ENCODE peak calls at places on chromosomes 11 and 22, in five cellular contexts. One of them, this sample, is unnamed.
A peak's percentile ranks its signal among the peaks of the same experiment; 100 is the strongest.

GRCh38 chr11:73530109-73530508 is 67.8 kb downstream of the FAM168A start:
- DNase-seq in effector memory CD4-positive, alpha-beta T cell: no peak
- DNase-seq in AG09309: no peak
- DNase-seq in brain microvascular endothelial cell: no peak
- DNase-seq in AG04450: no peak
- DNase-seq in this sample: no peak

GRCh38 chr11:114280696-114281095 is 15.5 kb upstream of the NNMT start:
- DNase-seq in brain microvascular endothelial cell: peak; percentile 72
- DNase-seq in AG09309: peak; percentile 79
- DNase-seq in AG04450: peak; percentile 65
- DNase-seq in effector memory CD4-positive, alpha-beta T cell: no peak
- DNase-seq in this sample: peak; percentile 1

GRCh38 chr11:12922418-12922817 is 86.7 kb upstream of the RASSF10 start:
- DNase-seq in AG09309: no peak
- DNase-seq in effector memory CD4-positive, alpha-beta T cell: no peak
- DNase-seq in brain microvascular endothelial cell: no peak
- DNase-seq in AG04450: no peak
- DNase-seq in this sample: no peak

GRCh38 chr11:111947143-111947542 is 10.0 kb downstream of the DIXDC1 start:
- DNase-seq in AG09309: no peak
- DNase-seq in effector memory CD4-positive, alpha-beta T cell: no peak
- DNase-seq in brain microvascular endothelial cell: no peak
- DNase-seq in AG04450: no peak
- DNase-seq in this sample: no peak

GRCh38 chr11:86746509-86746908 is 53.8 kb upstream of the PRSS23 start:
- DNase-seq in AG09309: no peak
- DNase-seq in AG04450: no peak
- DNase-seq in effector memory CD4-positive, alpha-beta T cell: no peak
- DNase-seq in brain microvascular endothelial cell: no peak
- DNase-seq in this sample: no peak

GRCh38 chr11:63672934-63673539 is 1.9 kb upstream of the ATL3 start:
- DNase-seq in effector memory CD4-positive, alpha-beta T cell: no peak
- DNase-seq in AG04450: no peak
- DNase-seq in brain microvascular endothelial cell: no peak
- DNase-seq in AG09309: no peak
- DNase-seq in this sample: no peak

GRCh38 chr11:76604081-76604601 is 66.4 kb downstream of the LRRC32 start:
- DNase-seq in AG04450: no peak
- DNase-seq in AG09309: no peak
- DNase-seq in effector memory CD4-positive, alpha-beta T cell: no peak
- DNase-seq in brain microvascular endothelial cell: no peak
- DNase-seq in this sample: no peak

GRCh38 chr11:117815262-117815803 is 9.2 kb downstream of the FXYD2 start:
- DNase-seq in brain microvascular endothelial cell: no peak
- DNase-seq in AG09309: no peak
- DNase-seq in effector memory CD4-positive, alpha-beta T cell: peak; percentile 70
- DNase-seq in AG04450: no peak
- DNase-seq in this sample: peak; percentile 85

GRCh38 chr22:44520695-44521094 is 22.7 kb upstream of the RTL6 start:
- DNase-seq in AG09309: no peak
- DNase-seq in effector memory CD4-positive, alpha-beta T cell: no peak
- DNase-seq in AG04450: no peak
- DNase-seq in brain microvascular endothelial cell: no peak
- DNase-seq in this sample: no peak

GRCh38 chr22:20905415-20906386 is 11.5 kb upstream of the CRKL start:
- DNase-seq in AG04450: no peak
- DNase-seq in brain microvascular endothelial cell: no peak
- DNase-seq in AG09309: no peak
- DNase-seq in effector memory CD4-positive, alpha-beta T cell: no peak
- DNase-seq in this sample: no peak

GRCh38 chr11:86495341-86495740 is 120.7 kb downstream of the CCDC81 start:
- DNase-seq in effector memory CD4-positive, alpha-beta T cell: no peak
- DNase-seq in AG04450: no peak
- DNase-seq in brain microvascular endothelial cell: no peak
- DNase-seq in AG09309: no peak
- DNase-seq in this sample: no peak

GRCh38 chr11:73929388-73929787 is 21.4 kb upstream of the DNAJB13 start:
- DNase-seq in effector memory CD4-positive, alpha-beta T cell: no peak
- DNase-seq in AG09309: no peak
- DNase-seq in brain microvascular endothelial cell: no peak
- DNase-seq in AG04450: no peak
- DNase-seq in this sample: no peak

GRCh38 chr11:97702948-97703347 is 1313.1 kb downstream of the JRKL start:
- DNase-seq in AG09309: no peak
- DNase-seq in effector memory CD4-positive, alpha-beta T cell: no peak
- DNase-seq in brain microvascular endothelial cell: no peak
- DNase-seq in AG04450: no peak
- DNase-seq in this sample: no peak

GRCh38 chr11:134474070-134474860 is 62.2 kb upstream of the B3GAT1 start:
- DNase-seq in AG09309: no peak
- DNase-seq in effector memory CD4-positive, alpha-beta T cell: no peak
- DNase-seq in AG04450: no peak
- DNase-seq in brain microvascular endothelial cell: no peak
- DNase-seq in this sample: no peak

GRCh38 chr11:32435511-32435946 is at the start of gene WT1:
- DNase-seq in effector memory CD4-positive, alpha-beta T cell: no peak
- DNase-seq in brain microvascular endothelial cell: no peak
- DNase-seq in AG09309: no peak
- DNase-seq in AG04450: no peak
- DNase-seq in this sample: no peak

GRCh38 chr11:105236631-105237030 is 97.1 kb upstream of the CARD18 start:
- DNase-seq in effector memory CD4-positive, alpha-beta T cell: no peak
- DNase-seq in AG09309: peak; percentile 66
- DNase-seq in AG04450: peak; percentile 65
- DNase-seq in brain microvascular endothelial cell: no peak
- DNase-seq in this sample: no peak

GRCh38 chr11:46710821-46711269 is 8.2 kb upstream of the F2 start:
- DNase-seq in AG09309: peak; percentile 85
- DNase-seq in effector memory CD4-positive, alpha-beta T cell: no peak
- DNase-seq in brain microvascular endothelial cell: peak; percentile 93
- DNase-seq in AG04450: peak; percentile 85
- DNase-seq in this sample: no peak

GRCh38 chr11:66479741-66480115 is 506 bp upstream of the DPP3 start:
- DNase-seq in AG04450: peak; percentile 6
- DNase-seq in effector memory CD4-positive, alpha-beta T cell: no peak
- DNase-seq in AG09309: no peak
- DNase-seq in brain microvascular endothelial cell: no peak
- DNase-seq in this sample: no peak
- H3K4me3 ChIP-seq in AG04450: peak overlapping the region; percentile 80
- H3K4me3 ChIP-seq in effector memory CD4-positive, alpha-beta T cell: peak overlapping the region; percentile 76
- H3K4me3 ChIP-seq in AG09309: peak overlapping the region; percentile 83
- H3K4me3 ChIP-seq in brain microvascular endothelial cell: peak overlapping the region; percentile 80
- H3K4me3 ChIP-seq in this sample: peak overlapping the region; percentile 87

DNA sequence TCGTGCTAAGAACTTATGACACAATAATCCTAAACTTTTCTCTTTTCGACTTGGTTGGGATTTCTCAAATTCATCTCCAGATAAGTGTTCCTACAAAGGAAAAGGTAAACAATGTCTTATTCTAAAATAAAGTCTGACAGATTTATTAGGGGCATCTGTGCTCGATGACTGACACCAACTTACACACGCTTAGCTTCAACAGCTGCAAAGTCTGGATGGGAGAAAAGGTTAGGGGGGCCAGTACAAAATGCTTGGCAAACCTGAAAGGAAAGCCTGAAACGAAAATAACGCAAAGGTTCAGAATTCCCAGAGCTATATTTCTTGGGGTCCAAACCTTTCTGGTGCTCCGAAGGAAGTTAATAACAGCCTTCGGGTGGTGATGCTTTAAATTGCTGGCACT is 3.4 kb downstream of the E2F8 start:
- DNase-seq in AG09309: no peak
- DNase-seq in brain microvascular endothelial cell: no peak
- DNase-seq in effector memory CD4-positive, alpha-beta T cell: no peak
- DNase-seq in AG04450: no peak
- DNase-seq in this sample: no peak
- H3K4me3 ChIP-seq in AG09309: no peak overlapping the region
- H3K4me3 ChIP-seq in brain microvascular endothelial cell: no peak overlapping the region
- H3K4me3 ChIP-seq in effector memory CD4-positive, alpha-beta T cell: no peak overlapping the region
- H3K4me3 ChIP-seq in AG04450: no peak overlapping the region
- H3K4me3 ChIP-seq in this sample: no peak overlapping the region

DNA sequence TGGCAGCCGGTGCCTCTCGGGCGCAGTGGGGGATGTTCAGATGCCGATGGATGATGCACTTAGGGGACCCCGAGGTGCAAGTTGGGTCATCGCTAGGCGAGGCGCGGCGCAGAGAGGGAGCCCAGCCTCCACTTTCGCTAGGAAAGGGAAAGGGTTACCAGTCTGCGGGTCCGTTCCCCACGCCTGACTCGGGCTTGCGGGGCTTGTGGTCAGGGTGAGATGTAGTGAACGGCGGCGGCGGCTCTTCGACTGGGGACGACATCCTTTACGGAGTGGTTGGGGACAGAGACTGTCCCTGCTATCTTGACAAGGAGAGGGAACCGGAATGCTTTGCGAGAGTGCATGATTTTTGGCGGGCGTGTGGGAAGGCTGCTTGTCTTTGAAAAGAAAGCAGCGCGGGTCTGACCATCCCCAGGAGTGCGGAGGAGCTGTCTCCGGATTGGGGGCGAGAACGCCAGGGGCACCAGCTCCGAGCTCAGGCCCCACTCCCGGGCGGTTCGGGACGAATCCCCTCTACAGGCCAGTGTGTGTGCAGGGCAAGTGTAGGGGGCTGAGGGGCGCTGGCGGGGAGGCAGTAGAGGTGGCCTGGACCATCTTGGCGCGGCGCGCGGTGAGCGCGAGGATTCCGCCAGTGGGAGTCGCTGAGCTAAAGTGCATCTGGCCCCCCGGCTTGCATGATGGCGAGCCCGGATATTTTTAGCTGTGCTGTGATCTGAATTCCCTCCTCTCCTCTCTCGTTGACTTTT is 1.1 kb downstream of the FAT3 start:
- DNase-seq in effector memory CD4-positive, alpha-beta T cell: no peak
- DNase-seq in brain microvascular endothelial cell: no peak
- DNase-seq in AG04450: no peak
- DNase-seq in AG09309: no peak
- DNase-seq in this sample: no peak
- H3K4me3 ChIP-seq in effector memory CD4-positive, alpha-beta T cell: no peak overlapping the region
- H3K4me3 ChIP-seq in brain microvascular endothelial cell: peak overlapping the region; percentile 64
- H3K4me3 ChIP-seq in AG04450: peak overlapping the region; percentile 52
- H3K4me3 ChIP-seq in AG09309: peak overlapping the region; percentile 45
- H3K4me3 ChIP-seq in this sample: no peak overlapping the region

GRCh38 chr11:70584786-70585545 is 186.6 kb downstream of the CTTN start:
- DNase-seq in effector memory CD4-positive, alpha-beta T cell: no peak
- DNase-seq in brain microvascular endothelial cell: no peak
- DNase-seq in AG09309: no peak
- DNase-seq in AG04450: no peak
- DNase-seq in this sample: no peak

GRCh38 chr11:70582886-70583641 is 184.7 kb downstream of the CTTN start:
- DNase-seq in effector memory CD4-positive, alpha-beta T cell: no peak
- DNase-seq in brain microvascular endothelial cell: no peak
- DNase-seq in AG04450: no peak
- DNase-seq in AG09309: no peak
- DNase-seq in this sample: no peak

GRCh38 chr11:70583781-70584218 is 185.5 kb downstream of the CTTN start:
- DNase-seq in effector memory CD4-positive, alpha-beta T cell: no peak
- DNase-seq in AG04450: no peak
- DNase-seq in brain microvascular endothelial cell: no peak
- DNase-seq in AG09309: no peak
- DNase-seq in this sample: no peak

GRCh38 chr11:70587095-70587389 is 188.7 kb downstream of the CTTN start:
- DNase-seq in AG04450: no peak
- DNase-seq in AG09309: no peak
- DNase-seq in brain microvascular endothelial cell: no peak
- DNase-seq in effector memory CD4-positive, alpha-beta T cell: no peak
- DNase-seq in this sample: no peak

GRCh38 chr11:70586261-70587094 is 188.1 kb downstream of the CTTN start:
- DNase-seq in AG04450: no peak
- DNase-seq in effector memory CD4-positive, alpha-beta T cell: no peak
- DNase-seq in AG09309: no peak
- DNase-seq in brain microvascular endothelial cell: no peak
- DNase-seq in this sample: no peak
- H3K4me3 ChIP-seq in AG04450: no peak overlapping the region
- H3K4me3 ChIP-seq in effector memory CD4-positive, alpha-beta T cell: no peak overlapping the region
- H3K4me3 ChIP-seq in AG09309: no peak overlapping the region
- H3K4me3 ChIP-seq in brain microvascular endothelial cell: no peak overlapping the region
- H3K4me3 ChIP-seq in this sample: no peak overlapping the region

GRCh38 chr11:75555079-75555811 is 6.8 kb upstream of the SERPINH1 start:
- DNase-seq in AG09309: no peak
- DNase-seq in brain microvascular endothelial cell: no peak
- DNase-seq in AG04450: no peak
- DNase-seq in effector memory CD4-positive, alpha-beta T cell: no peak
- DNase-seq in this sample: no peak

GRCh38 chr11:75553182-75553581 is 8.9 kb upstream of the SERPINH1 start:
- DNase-seq in AG04450: no peak
- DNase-seq in effector memory CD4-positive, alpha-beta T cell: no peak
- DNase-seq in AG09309: no peak
- DNase-seq in brain microvascular endothelial cell: no peak
- DNase-seq in this sample: no peak

GRCh38 chr11:75553889-75554257 is 8.2 kb upstream of the SERPINH1 start:
- DNase-seq in brain microvascular endothelial cell: no peak
- DNase-seq in AG04450: no peak
- DNase-seq in effector memory CD4-positive, alpha-beta T cell: no peak
- DNase-seq in AG09309: no peak
- DNase-seq in this sample: no peak

GRCh38 chr11:75557649-75558494 is 4.2 kb upstream of the SERPINH1 start:
- DNase-seq in AG09309: peak; percentile 84
- DNase-seq in AG04450: peak; percentile 86
- DNase-seq in brain microvascular endothelial cell: peak; percentile 88
- DNase-seq in effector memory CD4-positive, alpha-beta T cell: no peak
- DNase-seq in this sample: no peak

GRCh38 chr11:75554258-75555022 is 7.6 kb upstream of the SERPINH1 start:
- DNase-seq in brain microvascular endothelial cell: peak; percentile 99
- DNase-seq in effector memory CD4-positive, alpha-beta T cell: no peak
- DNase-seq in AG09309: peak; percentile 99
- DNase-seq in AG04450: peak; percentile 100
- DNase-seq in this sample: no peak
- H3K4me3 ChIP-seq in brain microvascular endothelial cell: peak overlapping the region; percentile 37
- H3K4me3 ChIP-seq in effector memory CD4-positive, alpha-beta T cell: no peak overlapping the region
- H3K4me3 ChIP-seq in AG09309: peak overlapping the region; percentile 5
- H3K4me3 ChIP-seq in AG04450: peak overlapping the region; percentile 52
- H3K4me3 ChIP-seq in this sample: no peak overlapping the region

DNA sequence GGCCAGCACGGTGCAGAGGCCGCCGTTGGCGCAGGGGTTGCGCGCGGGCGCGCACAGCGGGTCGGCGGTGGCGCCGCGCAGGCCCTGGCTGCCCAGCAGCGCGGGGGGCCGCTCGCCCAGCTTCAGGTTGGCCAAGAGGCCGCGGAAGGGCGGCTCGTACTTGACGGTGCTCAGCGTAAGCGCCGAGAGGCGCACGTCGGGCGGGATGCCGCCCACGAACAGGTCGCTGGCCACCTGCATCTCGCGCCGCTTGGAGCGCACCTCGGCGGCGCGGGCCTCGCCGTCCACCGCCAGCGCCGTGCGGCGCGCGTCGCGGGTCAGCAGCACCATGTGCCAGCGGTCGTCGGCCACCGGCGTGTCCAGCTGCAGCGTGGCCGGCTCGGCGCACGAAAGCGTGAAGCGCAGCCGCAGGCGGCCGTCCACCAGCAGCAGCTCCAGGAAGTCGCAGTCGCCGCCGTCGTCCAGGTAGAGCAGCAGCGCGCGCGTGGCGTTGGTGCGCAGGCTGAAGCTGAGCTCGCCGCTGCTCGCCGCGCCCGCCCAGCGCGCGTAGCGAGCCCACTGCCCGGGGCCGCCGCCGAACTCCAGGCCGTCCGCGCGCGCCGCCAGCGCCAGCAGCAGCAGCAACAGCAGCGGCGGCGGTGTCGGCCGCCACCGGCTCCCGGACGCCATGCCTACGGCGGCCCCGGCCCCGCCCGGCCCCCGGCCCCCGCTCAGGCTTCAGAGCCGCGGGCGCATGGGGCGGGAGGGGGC is 9.8 kb downstream of the NRXN2 start:
- DNase-seq in AG04450: no peak
- DNase-seq in brain microvascular endothelial cell: no peak
- DNase-seq in effector memory CD4-positive, alpha-beta T cell: no peak
- DNase-seq in AG09309: no peak
- DNase-seq in this sample: no peak
- H3K4me3 ChIP-seq in AG04450: no peak overlapping the region
- H3K4me3 ChIP-seq in brain microvascular endothelial cell: no peak overlapping the region
- H3K4me3 ChIP-seq in effector memory CD4-positive, alpha-beta T cell: peak overlapping the region; percentile 22
- H3K4me3 ChIP-seq in AG09309: no peak overlapping the region
- H3K4me3 ChIP-seq in this sample: no peak overlapping the region